ENCODE peak calls at places on chromosomes 13 and 19, in eight cellular contexts. O is neuronal stem cell; L is naive thymus-derived CD4-positive, alpha-beta T cell; G is ovary; Y is ascending aorta; W is pancreas; X is uterus; U is IMR-90. V is an unnamed sample. For H3K4me1, the result is how much of the 10 kb centered on the place peaks cover.

GRCh38 chr19:1942078-1942933 is 1.3 kb downstream of the CSNK1G2 start:
- DNase-seq in G (peak), O (peak), X (peak), U (peak), W (peak), L (peak), Y (no peak), V (peak)

GRCh38 chr19:18310118-18310909 is 12.6 kb downstream of the LSM4 start:
- DNase-seq in G (no peak), Y (no peak), U (no peak), L (no peak), O (no peak), W (no peak), X (no peak), V (no peak)

GRCh38 chr19:5369962-5370367 is 29.4 kb upstream of the PTPRS start:
- DNase-seq in G (no peak), W (peak), O (peak), U (no peak), Y (no peak), X (peak), L (peak), V (peak)

GRCh38 chr19:10655457-10656312 is 1.5 kb downstream of the ILF3 start:
- DNase-seq in U (peak), G (no peak), X (no peak), Y (no peak), W (peak), O (no peak), L (no peak), V (no peak)

GRCh38 chr13:30676672-30677071 is 58.7 kb upstream of the ALOX5AP start:
- DNase-seq in U (peak), W (no peak), G (no peak), O (no peak), Y (no peak), X (no peak), L (no peak), V (no peak)

GRCh38 chr19:40191836-40192646 is 815 bp downstream of the MAP3K10 start:
- DNase-seq in U (peak), L (peak), Y (no peak), G (peak), W (peak), X (peak), O (peak), V (peak)

GRCh38 chr19:31262673-31263308 is 86.4 kb downstream of the TSHZ3 start:
- DNase-seq in L (no peak), X (peak), O (no peak), W (no peak), Y (no peak), U (peak), G (no peak), V (no peak)

GRCh38 chr19:7505682-7506384 is 10.1 kb upstream of the ZNF358 start:
- DNase-seq in L (no peak), U (no peak), O (no peak), Y (no peak), X (no peak), W (no peak), G (no peak), V (no peak)

GRCh38 chr13:36130542-36131214 is 504 bp downstream of the DCLK1 start:
- DNase-seq in L (no peak), X (peak), W (no peak), U (no peak), Y (no peak), G (peak), O (peak), V (no peak)

GRCh38 chr13:108214511-108215383 is 589 bp downstream of the LIG4 start:
- DNase-seq in U (no peak), Y (no peak), G (no peak), L (no peak), X (peak), W (no peak), O (no peak), V (peak)

GRCh38 chr13:112619730-112620639 is 32.0 kb upstream of the TUBGCP3 start:
- DNase-seq in Y (no peak), O (peak), L (peak), U (no peak), W (no peak), X (no peak), G (no peak), V (peak)

GRCh38 chr19:48630289-48631036 is 6.7 kb downstream of the DBP start:
- DNase-seq in W (no peak), G (peak), Y (peak), U (no peak), O (no peak), L (no peak), X (peak), V (peak)

GRCh38 chr13:112693831-112694497 is 4.1 kb downstream of the ATP11A start:
- DNase-seq in L (no peak), O (no peak), W (no peak), Y (no peak), G (no peak), X (no peak), U (peak), V (peak)

GRCh38 chr19:958967-959685 is 25.0 kb upstream of the WDR18 start:
- DNase-seq in U (peak), G (no peak), L (no peak), X (no peak), O (no peak), Y (no peak), W (no peak), V (no peak)

GRCh38 chr13:90591927-90592268 is 755.6 kb upstream of the MIR17HG start:
- DNase-seq in G (no peak), U (no peak), X (no peak), O (no peak), Y (no peak), W (no peak), L (no peak), V (no peak)

GRCh38 chr13:65149687-65150086 is 2080.4 kb downstream of the PCDH9 start:
- DNase-seq in X (no peak), Y (no peak), L (no peak), G (no peak), O (no peak), W (no peak), U (no peak), V (peak)

GRCh38 chr19:11555246-11555645 is 3.8 kb downstream of the ELOF1 start:
- DNase-seq in U (no peak), L (no peak), G (no peak), O (no peak), W (no peak), X (no peak), Y (no peak), V (no peak)

GRCh38 chr13:30927595-30927994 is 4.9 kb upstream of the TEX26 start:
- DNase-seq in O (no peak), U (no peak), Y (no peak), G (no peak), L (no peak), W (no peak), X (no peak), V (no peak)

GRCh38 chr19:42081584-42082258 is 5.8 kb downstream of the ZNF574 start:
- DNase-seq in W (no peak), G (no peak), Y (no peak), L (no peak), O (no peak), U (peak), X (no peak), V (no peak)

GRCh38 chr19:13055213-13056051 is 47.2 kb downstream of the LYL1 start:
- DNase-seq in L (no peak), Y (peak), W (peak), G (peak), U (peak), O (no peak), X (peak), V (no peak)

GRCh38 chr19:13058951-13059660 is 43.6 kb downstream of the LYL1 start:
- DNase-seq in U (no peak), X (no peak), G (no peak), Y (no peak), O (no peak), L (no peak), W (no peak), V (no peak)

GRCh38 chr19:13057744-13058143 is 44.9 kb downstream of the LYL1 start:
- DNase-seq in O (no peak), W (no peak), L (no peak), G (no peak), X (no peak), Y (no peak), U (peak), V (no peak)

GRCh38 chr19:13056052-13056660 is 46.5 kb downstream of the LYL1 start:
- DNase-seq in U (peak), W (no peak), L (no peak), Y (no peak), G (peak), X (peak), O (no peak), V (no peak)

GRCh38 chr19:13057147-13057572 is 45.5 kb downstream of the LYL1 start:
- DNase-seq in U (no peak), L (no peak), G (no peak), X (no peak), O (no peak), Y (no peak), W (no peak), V (no peak)
- H3K4me1 ChIP-seq in U (half or more), L (under half), G (half or more), X (under half), O (under half), Y (half or more), W (under half), V (half or more)

GRCh38 chr19:36120984-36121358 is 5.7 kb downstream of the TBCB start:
- DNase-seq in L (no peak), W (no peak), Y (no peak), G (no peak), X (no peak), U (no peak), O (no peak), V (no peak)
- H3K4me3 ChIP-seq in L (no peak), W (no peak), Y (no peak), G (no peak), X (no peak), U (no peak), O (no peak), V (no peak)

GRCh38 chr19:44741841-44742352 is 6.6 kb upstream of the BCL3 start:
- DNase-seq in O (no peak), U (peak), G (peak), Y (peak), X (peak), L (no peak), W (peak), V (peak)
- H3K4me1 ChIP-seq in O (under half), U (under half), G (under half), Y (under half), X (under half), L (under half), W (under half), V (half or more)

GRCh38 chr13:52736891-52737290 is 2.7 kb downstream of the CNMD start:
- DNase-seq in Y (no peak), O (no peak), L (no peak), X (no peak), U (no peak), G (no peak), W (no peak), V (no peak)

GRCh38 chr13:52739468-52740071 is at the start of gene CNMD:
- DNase-seq in U (no peak), G (no peak), O (no peak), L (no peak), W (no peak), X (no peak), Y (no peak), V (no peak)

GRCh38 chr13:52737451-52737850 is 2.2 kb downstream of the CNMD start:
- DNase-seq in G (no peak), O (no peak), L (no peak), X (no peak), U (no peak), Y (no peak), W (no peak), V (no peak)

GRCh38 chr13:52737900-52738299 is 1.7 kb downstream of the CNMD start:
- DNase-seq in O (no peak), X (no peak), U (no peak), G (no peak), L (no peak), Y (no peak), W (no peak), V (no peak)

GRCh38 chr13:52738719-52739467 is 727 bp downstream of the CNMD start:
- DNase-seq in G (no peak), W (no peak), L (peak), U (no peak), O (peak), Y (no peak), X (no peak), V (peak)
- H3K4me3 ChIP-seq in G (no peak), W (peak), L (peak), U (peak), O (peak), Y (peak), X (no peak), V (peak)

GRCh38 chr13:109810761-109811510 is 24.6 kb upstream of the IRS2 start:
- DNase-seq in O (no peak), Y (no peak), X (no peak), L (no peak), G (no peak), U (no peak), W (no peak), V (no peak)

GRCh38 chr13:109809216-109809890 is 23.0 kb upstream of the IRS2 start:
- DNase-seq in O (no peak), G (no peak), W (no peak), Y (no peak), X (no peak), L (no peak), U (peak), V (no peak)

GRCh38 chr13:109813663-109814062 is 27.3 kb upstream of the IRS2 start:
- DNase-seq in O (no peak), L (no peak), Y (no peak), U (no peak), X (no peak), G (no peak), W (no peak), V (no peak)

GRCh38 chr13:109815651-109816050 is 29.3 kb upstream of the IRS2 start:
- DNase-seq in L (no peak), G (no peak), O (no peak), X (no peak), U (no peak), Y (no peak), W (no peak), V (no peak)

DNA sequence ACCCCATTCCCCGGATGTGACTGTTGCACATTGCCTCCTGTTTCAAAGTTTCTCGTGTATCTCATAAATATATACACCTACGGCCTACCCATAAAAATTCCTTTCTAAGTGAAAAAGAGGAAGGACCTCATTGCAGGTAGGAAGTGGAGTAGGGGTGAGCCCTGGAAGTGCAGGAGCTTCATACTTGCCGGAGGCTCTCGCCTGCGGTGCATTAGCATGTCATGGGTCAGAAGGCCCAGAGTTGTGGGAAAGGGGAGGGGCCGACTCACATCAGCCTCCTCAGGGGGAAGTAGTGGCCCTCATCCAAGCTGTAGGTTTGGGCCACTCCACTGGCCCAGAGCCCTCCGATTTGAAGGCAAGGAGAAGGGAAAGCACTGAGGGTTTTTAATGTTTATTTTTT is 26.0 kb upstream of the IRS2 start:
- DNase-seq in O (no peak), Y (no peak), L (no peak), X (no peak), G (no peak), U (no peak), W (no peak), V (no peak)
- H3K4me1 ChIP-seq in O (under half), Y (under half), L (under half), X (under half), G (under half), U (under half), W (under half), V (under half)

GRCh38 chr19:3178377-3178972 is at the start of gene S1PR4:
- DNase-seq in X (no peak), U (no peak), Y (no peak), L (peak), O (no peak), G (no peak), W (no peak), V (peak)
- H3K4me3 ChIP-seq in X (no peak), U (no peak), Y (peak), L (peak), O (no peak), G (no peak), W (peak), V (peak)

GRCh38 chr13:94328336-94329041 is 151.0 kb downstream of the DCT start:
- DNase-seq in U (no peak), W (no peak), X (no peak), Y (no peak), O (no peak), L (no peak), G (no peak), V (no peak)
- H3K4me1 ChIP-seq in U (under half), W (under half), X (under half), Y (under half), O (under half), L (half or more), G (under half), V (half or more)

V was measured in spleen.